ENCODE peak calls at places on chromosomes 3 and 15, in nine cellular contexts. O, N, S, I, A, Y, U, T and X are unnamed samples. For H3K4me1, the result is how much of the 10 kb centered on the place peaks cover.

GRCh38 chr3:151770941-151771340 is 37.2 kb downstream of the AADACL2 start:
- DNase-seq in A (no peak), Y (no peak), N (peak), U (peak), T (peak), S (peak), O (no peak), I (peak), X (peak)

GRCh38 chr3:14258906-14259904 is 80.6 kb downstream of the LSM3 start:
- DNase-seq in A (no peak), Y (no peak), N (no peak), S (no peak), O (no peak), T (no peak), I (no peak), U (no peak), X (no peak)

GRCh38 chr3:186360779-186361178 is 1.3 kb downstream of the DGKG start:
- DNase-seq in U (no peak), Y (peak), I (no peak), O (no peak), N (no peak), S (peak), T (no peak), A (no peak), X (peak)

GRCh38 chr15:71971905-71972304 is 146.0 kb downstream of the MYO9A start:
- DNase-seq in O (peak), S (no peak), T (peak), A (no peak), I (no peak), N (no peak), Y (no peak), U (no peak), X (no peak)

GRCh38 chr3:53257465-53257864 is 1.6 kb upstream of the TKT start:
- DNase-seq in N (no peak), O (no peak), I (no peak), T (no peak), Y (no peak), U (no peak), S (no peak), A (no peak), X (no peak)

GRCh38 chr15:66670198-66670597 is 31.8 kb upstream of the SMAD6 start:
- DNase-seq in I (no peak), Y (no peak), A (no peak), O (peak), N (no peak), U (no peak), S (no peak), T (no peak), X (no peak)

GRCh38 chr3:18100126-18100525 is 325.0 kb downstream of the SATB1 start:
- DNase-seq in T (peak), S (no peak), I (peak), A (no peak), O (no peak), N (no peak), U (no peak), Y (no peak), X (no peak)

GRCh38 chr15:35470441-35470840 is 75.5 kb downstream of the DPH6 start:
- DNase-seq in O (no peak), U (no peak), Y (no peak), S (no peak), I (no peak), T (no peak), A (no peak), N (no peak), X (no peak)

GRCh38 chr3:65896321-65896720 is 142.4 kb downstream of the MAGI1 start:
- DNase-seq in T (no peak), I (no peak), U (no peak), O (no peak), N (no peak), S (no peak), A (no peak), Y (no peak), X (no peak)

GRCh38 chr3:164377466-164377865 is 700.8 kb downstream of the SI start:
- DNase-seq in A (no peak), T (peak), Y (no peak), N (no peak), U (no peak), S (no peak), I (peak), O (no peak), X (no peak)

DNA sequence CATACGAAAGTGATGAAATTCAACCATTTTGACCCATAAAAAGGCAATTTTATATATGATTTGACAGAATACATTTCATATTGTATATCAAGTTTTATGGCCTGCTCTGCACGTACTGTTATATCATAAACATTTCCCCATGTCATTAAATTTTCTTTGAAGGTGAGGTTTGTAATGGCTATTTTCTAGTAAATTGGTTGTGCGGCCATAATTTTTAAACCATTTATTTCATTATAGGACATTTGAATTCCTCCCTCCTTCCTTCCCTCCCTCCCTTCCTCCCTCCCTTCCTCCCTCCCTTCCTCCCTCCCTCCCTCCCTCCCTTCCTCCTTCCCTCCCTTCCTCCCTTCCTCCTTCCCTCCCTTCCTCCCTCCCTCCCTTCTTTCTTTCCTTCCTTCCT is 87.4 kb upstream of the AGBL1 start:
- DNase-seq in N (no peak), T (no peak), I (no peak), O (no peak), Y (no peak), A (no peak), U (no peak), S (no peak), X (no peak)
- TF ChIP-seq CTCF in N (no peak), T (no peak), I (no peak), O (no peak), Y (no peak), A (no peak), U (no peak), S (no peak), X (no peak)

DNA sequence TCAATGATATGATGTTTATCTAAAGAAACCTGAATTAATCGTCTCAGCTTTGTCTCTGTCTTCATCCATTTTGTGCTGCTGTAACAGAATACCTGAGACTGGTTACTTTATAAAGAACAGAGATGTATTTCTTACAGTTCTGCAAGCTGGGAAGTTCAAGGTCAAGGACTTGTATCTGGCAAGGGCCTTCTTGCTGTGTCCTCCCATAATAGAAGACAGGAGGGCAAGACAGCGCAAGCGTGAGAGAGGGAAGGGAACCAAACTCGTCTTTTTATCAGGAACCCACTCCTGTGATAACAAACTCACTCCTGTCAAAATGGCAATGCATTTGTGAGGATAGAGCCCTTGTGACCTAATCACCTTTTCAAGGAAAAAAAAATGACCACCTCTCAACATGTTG is 131.5 kb downstream of the GHSR start:
- DNase-seq in S (no peak), O (no peak), N (no peak), U (no peak), Y (no peak), A (no peak), T (no peak), I (no peak), X (no peak)
- H3K4me1 ChIP-seq in S (half or more), O (half or more), N (under half), U (half or more), Y (half or more), A (under half), T (under half), I (under half), X (half or more)

GRCh38 chr3:62559831-62560445 is 186.6 kb upstream of the FEZF2 start:
- DNase-seq in S (no peak), U (no peak), T (peak), O (no peak), Y (no peak), I (peak), N (no peak), A (peak), X (no peak)
- TF ChIP-seq CTCF in S (peak), U (peak), T (peak), O (peak), Y (no peak), I (peak), N (peak), A (peak), X (peak)

GRCh38 chr3:50571486-50571885 is 2.2 kb downstream of the HEMK1 start:
- DNase-seq in Y (no peak), N (no peak), I (no peak), U (no peak), S (no peak), A (no peak), T (no peak), O (no peak), X (no peak)
- H3K4me1 ChIP-seq in Y (under half), N (under half), I (under half), U (under half), S (half or more), A (under half), T (under half), O (under half), X (half or more)

DNA sequence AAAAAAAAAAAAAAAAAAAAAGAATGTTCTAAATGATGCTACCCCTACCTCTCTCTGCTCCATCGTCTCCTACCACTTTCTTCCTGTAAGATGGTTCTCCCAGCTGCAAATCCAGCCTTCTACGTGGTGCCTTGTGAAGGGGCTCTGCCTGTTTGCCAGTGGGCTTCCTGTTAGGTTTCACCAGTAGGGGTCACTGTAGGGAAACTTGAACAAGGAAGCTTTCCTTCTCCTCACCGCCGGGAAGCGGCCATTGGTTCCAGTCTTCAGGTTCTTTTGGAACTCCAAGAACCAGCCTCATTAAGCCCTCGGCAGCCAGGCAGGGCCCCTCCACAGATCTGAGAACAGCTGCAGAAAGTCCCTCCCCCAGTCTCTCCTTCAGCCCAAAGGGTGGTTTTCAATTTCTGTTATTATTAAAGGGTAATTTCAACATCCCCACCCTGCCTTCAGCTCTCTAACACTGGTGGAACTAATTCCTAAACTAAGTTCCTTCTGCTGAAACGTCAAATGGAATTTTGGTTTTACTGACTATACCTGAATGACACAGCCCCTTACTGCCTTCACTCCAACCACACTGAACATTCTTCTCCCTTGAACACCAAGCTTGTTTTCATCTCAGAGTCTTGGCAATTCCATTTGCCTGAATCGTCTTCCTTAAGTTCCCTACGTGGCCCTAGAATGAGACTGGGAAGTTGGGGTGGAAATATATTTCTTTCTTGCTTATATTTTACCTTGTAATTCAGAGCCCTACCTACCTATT is 13.5 kb downstream of the MCCC1 start:
- DNase-seq in I (peak), Y (no peak), U (no peak), A (peak), T (peak), O (no peak), N (peak), S (no peak), X (no peak)
- TF ChIP-seq CTCF in I (peak), Y (no peak), U (peak), A (peak), T (peak), O (peak), N (peak), S (peak), X (peak)

DNA sequence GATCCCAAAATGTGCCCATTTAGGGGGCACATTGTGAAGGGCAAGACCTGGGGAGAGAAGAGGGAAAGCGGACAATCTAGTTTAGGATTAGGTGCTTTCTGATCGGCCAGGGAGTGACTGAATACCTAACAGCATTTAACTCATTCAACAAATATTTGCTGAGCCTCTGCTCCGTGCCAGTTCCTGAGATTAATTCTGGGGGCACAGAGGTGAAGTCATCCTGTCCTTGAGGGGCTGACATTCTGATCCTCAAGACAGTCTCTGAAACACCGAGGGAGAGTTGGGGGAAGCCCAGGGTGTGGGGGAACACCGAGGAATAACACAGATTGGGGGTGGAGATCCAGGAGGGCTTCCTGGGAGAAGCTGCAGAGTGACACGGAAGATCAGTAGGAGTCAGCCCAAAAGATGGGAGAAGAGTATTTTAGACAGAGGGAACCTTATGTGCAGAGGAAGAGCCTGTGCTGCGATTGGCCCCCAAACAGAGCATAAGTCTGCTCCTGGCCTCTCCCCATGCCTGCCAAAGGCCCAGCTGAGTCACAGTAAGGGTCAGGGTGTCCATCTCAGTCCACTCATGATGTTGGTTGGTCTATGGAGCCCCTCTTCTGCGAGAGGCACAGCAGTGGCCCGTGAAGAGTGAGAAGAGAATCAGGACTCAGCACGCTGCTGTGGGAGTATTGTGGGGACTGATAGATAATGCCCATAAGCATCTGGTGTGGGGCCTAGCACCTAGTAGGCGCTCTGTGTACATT is 60.2 kb downstream of the AMOTL2 start:
- DNase-seq in S (no peak), T (peak), A (no peak), O (no peak), N (no peak), U (no peak), I (peak), Y (no peak), X (no peak)
- H3K4me1 ChIP-seq in S (half or more), T (half or more), A (under half), O (half or more), N (under half), U (under half), I (under half), Y (under half), X (half or more)

GRCh38 chr3:16390581-16390980 is 122.9 kb downstream of the RFTN1 start:
- DNase-seq in Y (no peak), S (no peak), A (no peak), T (no peak), O (no peak), U (no peak), N (no peak), I (no peak), X (no peak)
- TF ChIP-seq CTCF in Y (no peak), S (no peak), A (no peak), T (no peak), O (no peak), U (no peak), N (no peak), I (no peak), X (no peak)

DNA sequence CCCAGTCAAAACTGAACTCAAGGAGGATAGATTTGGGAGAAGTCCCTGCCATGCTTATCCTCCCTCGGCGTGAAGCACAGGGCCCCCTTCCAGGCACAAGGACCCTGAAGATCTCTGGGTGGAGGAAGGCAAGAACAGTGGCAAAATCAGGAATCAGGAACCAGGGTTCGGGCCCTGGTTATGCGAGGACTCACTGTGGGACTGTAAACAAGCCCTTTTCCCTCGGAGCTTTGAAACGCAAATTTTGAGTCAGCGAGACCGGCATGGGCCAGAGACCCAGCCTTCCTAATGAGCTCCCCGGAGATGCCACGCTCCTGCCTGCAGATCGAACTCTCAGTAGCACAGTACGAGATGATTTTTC is 70.2 kb downstream of the SLC12A8 start:
- DNase-seq in Y (no peak), A (no peak), U (no peak), I (no peak), T (no peak), S (no peak), N (no peak), O (no peak), X (no peak)
- H3K4me1 ChIP-seq in Y (under half), A (under half), U (under half), I (under half), T (under half), S (half or more), N (under half), O (under half), X (half or more)